ENCODE peak calls at places on chromosomes 6 and 20, in eight cellular contexts. Z is endodermal cell, N is lower lobe of right lung, F is HCT116, J is adrenal gland, R is cardiac muscle cell, I is heart left ventricle, W is hepatocyte. B is an unnamed sample. For H3K9me3, the result is how much of the 10 kb centered on the place peaks cover.

GRCh38 chr6:115890238-115890637 is 170.5 kb downstream of the FRK start:
- DNase-seq in R (no peak), F (no peak), Z (no peak), N (no peak), W (no peak), I (no peak), J (no peak), B (no peak)

GRCh38 chr20:39849664-39850063 is 839.4 kb downstream of the MAFB start:
- DNase-seq in J (peak), N (peak), W (peak), F (no peak), Z (peak), I (peak), R (peak), B (peak)

GRCh38 chr20:9172908-9173307 is 104.0 kb downstream of the PLCB4 start:
- DNase-seq in W (no peak), R (peak), Z (no peak), J (no peak), N (no peak), I (no peak), F (no peak), B (no peak)

GRCh38 chr20:61788343-61788742 is 277.3 kb downstream of the TAF4 start:
- DNase-seq in J (no peak), N (peak), R (no peak), Z (no peak), F (no peak), I (no peak), W (no peak), B (no peak)

GRCh38 chr20:3606021-3606420 is 57.2 kb downstream of the GFRA4 start:
- DNase-seq in W (no peak), R (peak), Z (no peak), J (no peak), F (no peak), I (no peak), N (no peak), B (no peak)

GRCh38 chr6:137443901-137444300 is 50.3 kb downstream of the OLIG3 start:
- DNase-seq in Z (peak), F (peak), N (no peak), J (no peak), W (no peak), R (no peak), I (no peak), B (no peak)

GRCh38 chr20:38723982-38724602 is at the start of gene SLC32A1:
- DNase-seq in N (no peak), R (no peak), J (no peak), Z (peak), I (no peak), F (no peak), W (peak), B (no peak)

GRCh38 chr6:124433369-124434064 is 528.7 kb upstream of the RNF217 start:
- DNase-seq in Z (no peak), J (no peak), F (no peak), W (no peak), R (no peak), I (no peak), N (no peak), B (no peak)

GRCh38 chr6:113859349-113860164 is 2.4 kb downstream of the MARCKS start:
- DNase-seq in R (peak), I (peak), Z (peak), F (no peak), J (no peak), W (peak), N (peak), B (peak)

GRCh38 chr20:4681971-4682370 is 39.7 kb upstream of the PRND start:
- DNase-seq in R (peak), Z (no peak), W (peak), J (no peak), N (no peak), F (no peak), I (no peak), B (no peak)

GRCh38 chr20:9301129-9302072 is 213.0 kb upstream of the LAMP5 start:
- DNase-seq in Z (no peak), J (no peak), F (peak), R (peak), I (no peak), N (no peak), W (peak), B (no peak)

GRCh38 chr20:57772349-57772964 is 62.6 kb upstream of the PMEPA1 start:
- DNase-seq in Z (peak), N (no peak), W (no peak), R (peak), J (no peak), I (no peak), F (no peak), B (no peak)

GRCh38 chr20:4406627-4407026 is 315.1 kb upstream of the PRND start:
- DNase-seq in F (peak), R (peak), I (no peak), Z (no peak), W (peak), N (no peak), J (no peak), B (no peak)

GRCh38 chr6:48084201-48084600 is 26.8 kb downstream of the PTCHD4 start:
- DNase-seq in W (no peak), J (no peak), I (no peak), N (no peak), F (no peak), Z (no peak), R (peak), B (no peak)

GRCh38 chr6:42393339-42393738 is 58.4 kb downstream of the TRERF1 start:
- DNase-seq in N (no peak), J (no peak), Z (no peak), W (no peak), F (no peak), I (no peak), R (no peak), B (no peak)

GRCh38 chr6:111173341-111173740 is 86.0 kb downstream of the SLC16A10 start:
- DNase-seq in N (no peak), I (no peak), Z (peak), J (no peak), R (no peak), F (no peak), W (no peak), B (no peak)

GRCh38 chr6:119077643-119078448 is 618 bp downstream of the FAM184A start:
- DNase-seq in F (no peak), N (peak), J (peak), R (peak), W (peak), Z (peak), I (no peak), B (peak)

GRCh38 chr20:60221593-60221992 is 263.4 kb downstream of the CDH26 start:
- DNase-seq in I (no peak), N (no peak), R (no peak), W (no peak), Z (no peak), J (no peak), F (no peak), B (no peak)

GRCh38 chr6:166849762-166850181 is 106.6 kb downstream of the RNASET2 start:
- DNase-seq in W (no peak), Z (no peak), N (no peak), J (no peak), F (no peak), R (peak), I (no peak), B (no peak)

GRCh38 chr6:126662966-126663365 is 323.1 kb downstream of the CENPW start:
- DNase-seq in N (no peak), I (no peak), R (no peak), J (no peak), Z (no peak), W (no peak), F (no peak), B (no peak)

GRCh38 chr20:46303176-46303956 is 4.9 kb downstream of the CDH22 start:
- DNase-seq in I (no peak), N (no peak), W (no peak), Z (no peak), F (no peak), J (no peak), R (no peak), B (no peak)

DNA sequence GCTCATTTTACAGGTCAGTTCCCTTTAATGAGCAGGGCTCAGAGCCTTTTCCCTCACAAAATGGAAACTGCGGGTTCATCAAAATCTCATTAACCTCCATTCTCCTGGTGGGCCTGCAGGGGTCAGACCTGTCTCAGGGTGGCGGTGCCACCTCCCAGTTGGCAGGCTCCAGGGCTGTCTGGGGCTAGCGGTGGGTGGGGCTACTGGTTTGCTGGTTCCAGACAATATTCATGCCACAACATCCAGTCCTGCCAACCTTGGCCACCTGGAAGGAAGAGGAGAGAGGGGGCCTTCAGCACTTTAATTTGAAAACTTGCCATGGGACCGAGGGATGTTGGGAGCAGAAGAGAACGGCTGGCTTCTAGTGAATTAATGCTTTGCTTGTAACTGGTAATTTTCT is 41.9 kb upstream of the CTNNBL1 start:
- DNase-seq in F (peak), R (peak), N (peak), W (no peak), Z (peak), J (peak), I (no peak), B (peak)
- TF ChIP-seq CTCF in F (peak), R (peak), N (peak), W (peak), Z (peak), J (peak), I (peak), B (no peak)

GRCh38 chr6:168823397-168824020 is 382.5 kb downstream of the SMOC2 start:
- DNase-seq in F (no peak), J (no peak), N (no peak), R (peak), I (no peak), Z (peak), W (peak), B (no peak)

GRCh38 chr6:168825226-168826077 is 384.5 kb downstream of the SMOC2 start:
- DNase-seq in I (no peak), R (no peak), J (no peak), W (no peak), N (no peak), Z (no peak), F (no peak), B (no peak)

GRCh38 chr6:168819546-168819945 is 378.6 kb downstream of the SMOC2 start:
- DNase-seq in Z (no peak), R (no peak), J (no peak), I (no peak), F (no peak), N (no peak), W (no peak), B (no peak)

GRCh38 chr6:168826078-168826390 is 385.1 kb downstream of the SMOC2 start:
- DNase-seq in N (no peak), F (no peak), I (no peak), W (no peak), R (no peak), Z (no peak), J (no peak), B (no peak)

DNA sequence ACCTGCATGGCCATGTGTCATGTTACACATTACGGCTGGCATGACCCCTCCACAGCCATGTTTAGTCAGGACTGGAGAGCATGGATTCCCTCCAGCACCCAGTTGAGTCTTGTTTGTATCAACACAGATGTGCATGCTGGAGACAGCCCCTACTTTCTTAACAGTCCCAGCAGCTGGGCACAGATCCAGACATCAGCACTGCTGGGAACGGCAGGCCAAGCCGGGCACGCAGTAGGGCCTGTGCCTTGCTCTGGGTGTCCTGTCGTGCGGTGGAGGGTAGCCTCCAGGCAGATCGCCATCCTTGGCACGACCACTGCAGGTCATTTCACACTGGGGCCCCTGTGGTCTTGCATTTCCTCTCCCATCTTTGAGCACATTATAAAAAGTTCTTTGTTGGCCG is 381.4 kb downstream of the SMOC2 start:
- DNase-seq in R (no peak), Z (no peak), J (no peak), N (no peak), I (no peak), W (no peak), F (no peak), B (no peak)
- H3K9me3 ChIP-seq in R (under half), Z (under half), J (under half), N (under half), I (under half), W (under half), F (under half), B (under half)

GRCh38 chr6:99347804-99348203 is 1.7 kb downstream of the FAXC start:
- DNase-seq in R (no peak), I (no peak), J (no peak), Z (no peak), N (no peak), W (no peak), F (no peak), B (no peak)

GRCh38 chr6:99348220-99348822 is 1.2 kb downstream of the FAXC start:
- DNase-seq in N (no peak), W (no peak), R (no peak), Z (no peak), I (no peak), J (no peak), F (no peak), B (no peak)

GRCh38 chr6:99348823-99349619 is 453 bp downstream of the FAXC start:
- DNase-seq in F (no peak), R (peak), W (peak), Z (peak), N (no peak), I (no peak), J (no peak), B (no peak)

GRCh38 chr6:99350573-99350972 is 1.1 kb upstream of the FAXC start:
- DNase-seq in Z (peak), F (no peak), J (no peak), W (peak), R (no peak), N (no peak), I (no peak), B (no peak)

DNA sequence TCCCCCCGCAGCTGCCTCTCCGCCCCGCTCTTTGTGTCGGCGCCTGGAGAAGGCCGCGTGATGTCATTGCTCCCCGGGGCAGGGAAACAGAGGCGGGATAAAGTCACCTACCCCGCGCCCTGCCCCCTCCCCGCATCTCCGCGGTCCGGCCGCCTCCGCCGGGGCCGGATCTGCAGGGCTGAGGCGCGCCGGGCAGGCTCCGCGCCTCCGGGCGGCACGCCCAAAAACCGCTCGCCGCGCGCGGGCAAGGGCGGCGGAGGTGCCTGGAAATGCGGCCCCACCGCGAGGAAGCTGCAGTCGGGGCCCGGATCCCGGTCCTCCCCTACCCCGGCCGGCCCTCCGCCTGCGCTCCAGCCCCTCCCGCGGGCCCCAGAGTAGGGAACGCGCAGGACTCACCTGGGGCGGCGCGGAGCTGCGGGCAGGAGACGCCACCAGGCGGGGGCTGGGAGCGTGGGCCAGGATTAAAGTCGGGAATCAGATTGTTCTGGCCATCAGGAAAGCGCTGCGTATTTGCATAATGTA is at the start of gene FAXC:
- DNase-seq in J (peak), F (peak), Z (peak), N (peak), W (peak), I (no peak), R (peak), B (no peak)
- H3K27ac ChIP-seq in J (peak), F (peak), Z (peak), N (peak), W (peak), I (peak), R (no peak), B (no peak)

GRCh38 chr6:32472781-32473377 is 33.2 kb downstream of the HLA-DRA start:
- DNase-seq in N (no peak), I (no peak), Z (no peak), W (no peak), R (no peak), J (no peak), F (no peak), B (no peak)

GRCh38 chr6:32475392-32476206 is 35.9 kb downstream of the HLA-DRA start:
- DNase-seq in J (no peak), F (no peak), N (no peak), Z (no peak), I (no peak), W (no peak), R (no peak), B (no peak)
- TF ChIP-seq CTCF in J (no peak), F (no peak), N (no peak), Z (no peak), I (no peak), W (no peak), R (no peak), B (no peak)

B was measured in gastrocnemius medialis.